ENCODE peak calls at places on chromosomes 1 and 21, in five cellular contexts. U is H1, X is sigmoid colon, F is esophagus muscularis mucosa, D is endothelial cell of umbilical vein. H is an unnamed sample. For H3K27me3, the result is how much of the 10 kb centered on the place peaks cover.

GRCh38 chr1:72516264-72516663 is 233.9 kb upstream of the NEGR1 start:
- DNase-seq in X (no peak), U (no peak), F (no peak), D (no peak), H (no peak)

GRCh38 chr1:109425902-109426277 is 358 bp downstream of the PSMA5 start:
- DNase-seq in X (peak), U (no peak), F (peak), D (no peak), H (no peak)

GRCh38 chr1:192951961-192952460 is 107.1 kb downstream of the UCHL5 start:
- DNase-seq in X (peak), F (no peak), D (peak), U (no peak), H (no peak)

GRCh38 chr1:100539836-100540536 is 2.0 kb downstream of the GPR88 start:
- DNase-seq in D (peak), X (no peak), F (no peak), U (peak), H (no peak)

GRCh38 chr1:36884029-36884701 is 150.2 kb downstream of the GRIK3 start:
- DNase-seq in U (no peak), F (peak), X (no peak), D (no peak), H (peak)

GRCh38 chr1:93602101-93602500 is 79.5 kb downstream of the BCAR3 start:
- DNase-seq in U (no peak), D (no peak), F (no peak), X (no peak), H (no peak)

GRCh38 chr1:47031059-47031458 is 7.6 kb downstream of the CYP4X1 start:
- DNase-seq in U (no peak), X (no peak), D (peak), F (peak), H (no peak)

GRCh38 chr1:240831922-240832321 is 220.0 kb upstream of the GREM2 start:
- DNase-seq in U (no peak), F (no peak), D (peak), X (no peak), H (no peak)

GRCh38 chr1:16158993-16159831 is 3.3 kb upstream of the EPHA2 start:
- DNase-seq in F (no peak), X (no peak), D (no peak), U (no peak), H (no peak)

GRCh38 chr1:211839106-211839505 is 8.5 kb upstream of the LPGAT1 start:
- DNase-seq in F (no peak), X (no peak), D (no peak), U (no peak), H (no peak)

GRCh38 chr21:32771134-32771523 is 426 bp downstream of the PAXBP1 start:
- DNase-seq in X (peak), D (no peak), U (peak), F (no peak), H (peak)

GRCh38 chr1:161940866-161941591 is 82.6 kb downstream of the OLFML2B start:
- DNase-seq in F (no peak), U (no peak), D (no peak), X (no peak), H (no peak)

GRCh38 chr21:34243562-34243961 is 120.2 kb upstream of the KCNE2 start:
- DNase-seq in X (no peak), D (peak), U (peak), F (no peak), H (no peak)

GRCh38 chr1:46690931-46691411 is 19.3 kb downstream of the TEX38 start:
- DNase-seq in F (no peak), U (no peak), X (no peak), D (no peak), H (no peak)

GRCh38 chr1:173508541-173508940 is 31.4 kb downstream of the PRDX6 start:
- DNase-seq in D (no peak), F (no peak), U (no peak), X (no peak), H (no peak)

GRCh38 chr21:38756746-38757145 is 49.0 kb upstream of the ETS2 start:
- DNase-seq in D (no peak), F (no peak), U (no peak), X (no peak), H (no peak)

GRCh38 chr1:165296205-165296604 is 60.3 kb downstream of the LMX1A start:
- DNase-seq in U (no peak), F (no peak), D (no peak), X (no peak), H (no peak)

GRCh38 chr1:10891081-10891480 is 94.6 kb upstream of the CASZ1 start:
- DNase-seq in D (no peak), U (no peak), F (no peak), X (no peak), H (no peak)

GRCh38 chr1:184965889-184966860 is 8.1 kb downstream of the NIBAN1 start:
- DNase-seq in X (no peak), D (no peak), U (no peak), F (no peak), H (no peak)

GRCh38 chr1:21174638-21175323 is 1.9 kb downstream of the EIF4G3 start:
- DNase-seq in D (peak), F (no peak), X (no peak), U (no peak), H (no peak)

GRCh38 chr1:154406572-154406879 is 1.4 kb downstream of the IL6R start:
- DNase-seq in U (no peak), D (no peak), F (no peak), X (no peak), H (no peak)

GRCh38 chr1:154404984-154405761 is at the start of gene IL6R:
- DNase-seq in U (peak), X (peak), F (peak), D (peak), H (peak)

GRCh38 chr1:154407021-154407865 is 2.1 kb downstream of the IL6R start:
- DNase-seq in U (no peak), X (peak), D (no peak), F (no peak), H (no peak)

GRCh38 chr1:154404511-154404931 is 622 bp upstream of the IL6R start:
- DNase-seq in X (peak), U (no peak), F (no peak), D (no peak), H (no peak)

GRCh38 chr1:154405762-154406571 is 824 bp downstream of the IL6R start:
- DNase-seq in X (peak), F (no peak), U (peak), D (peak), H (peak)
- TF ChIP-seq POLR2AphosphoS5 in X (peak), F (peak), U (no peak), D (no peak), H (no peak)

GRCh38 chr1:205791568-205792180 is 16.4 kb upstream of the RAB29 start:
- DNase-seq in F (no peak), U (peak), D (peak), X (no peak), H (no peak)
- TF ChIP-seq POLR2A in F (no peak), U (no peak), D (no peak), X (no peak), H (no peak)

DNA sequence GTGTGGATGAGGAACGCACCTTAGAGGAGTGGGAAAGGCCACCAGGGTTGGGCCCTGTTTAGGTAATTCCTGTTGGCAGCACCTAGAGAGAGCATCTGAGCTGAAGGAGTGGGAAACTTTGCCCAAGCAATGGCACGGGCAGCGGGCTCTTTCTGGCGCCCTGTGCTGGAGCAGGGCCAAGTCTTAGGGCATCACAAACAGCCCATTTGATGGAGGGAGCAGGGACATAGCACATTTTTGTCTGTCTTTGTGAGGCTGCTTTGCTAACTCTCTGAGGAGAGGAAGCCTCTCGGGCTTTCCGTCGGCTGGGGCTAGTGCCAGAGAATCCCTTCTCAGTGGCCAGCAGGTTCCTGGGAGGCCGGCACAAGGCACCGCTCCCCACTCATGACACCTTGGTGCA is 22.5 kb upstream of the CNTN2 start:
- DNase-seq in X (no peak), D (no peak), U (no peak), F (no peak), H (no peak)
- H3K27me3 ChIP-seq in X (under half), D (under half), U (under half), F (under half), H (under half)

DNA sequence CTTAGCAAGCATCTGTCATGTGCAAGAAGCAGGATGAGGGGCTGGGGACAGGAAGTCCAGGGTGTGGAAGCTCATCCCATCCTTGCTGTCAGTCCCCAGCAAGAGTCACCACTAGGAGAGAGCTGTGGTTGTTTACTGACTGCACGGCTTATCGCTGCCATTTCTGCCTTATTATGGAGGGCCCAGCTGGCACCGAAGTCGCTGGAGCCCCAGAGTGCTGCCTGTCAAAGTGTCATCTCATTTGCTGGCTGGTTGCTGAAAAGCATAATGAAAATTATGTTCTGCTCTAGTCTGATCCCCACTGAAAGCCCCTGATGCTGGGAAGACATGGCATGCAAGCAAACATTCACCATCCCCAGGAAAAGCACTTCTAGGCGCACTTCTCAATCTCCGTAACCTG is 642.7 kb downstream of the NPHP4 start:
- DNase-seq in X (peak), D (no peak), U (no peak), F (no peak), H (no peak)
- TF ChIP-seq POLR2AphosphoS5 in X (no peak), D (no peak), U (no peak), F (no peak), H (no peak)

GRCh38 chr1:198681831-198682756 is 43.3 kb downstream of the PTPRC start:
- DNase-seq in F (no peak), U (no peak), D (peak), X (peak), H (peak)
- TF ChIP-seq POLR2A in F (no peak), U (no peak), D (no peak), X (no peak), H (peak)

GRCh38 chr1:115668579-115668978 is 26.8 kb downstream of the VANGL1 start:
- DNase-seq in D (no peak), X (no peak), F (no peak), U (no peak), H (no peak)
- H3K27me3 ChIP-seq in D (under half), X (under half), F (under half), U (under half), H (under half)

GRCh38 chr1:155277896-155278688 is 829 bp downstream of the HCN3 start:
- DNase-seq in D (peak), F (no peak), X (peak), U (peak), H (no peak)
- TF ChIP-seq POLR2AphosphoS5 in D (no peak), F (no peak), X (no peak), U (no peak), H (no peak)

GRCh38 chr21:44998621-44999427 is 59.0 kb downstream of the SLX9 start:
- DNase-seq in X (peak), F (no peak), D (no peak), U (no peak), H (peak)

GRCh38 chr21:45000637-45001133 is 60.9 kb downstream of the SLX9 start:
- DNase-seq in D (no peak), U (no peak), F (no peak), X (no peak), H (peak)

GRCh38 chr21:45001134-45002095 is 61.6 kb downstream of the SLX9 start:
- DNase-seq in D (peak), X (peak), U (no peak), F (no peak), H (peak)

GRCh38 chr21:44999428-44999971 is 59.7 kb downstream of the SLX9 start:
- DNase-seq in F (no peak), U (no peak), D (no peak), X (peak), H (peak)

DNA sequence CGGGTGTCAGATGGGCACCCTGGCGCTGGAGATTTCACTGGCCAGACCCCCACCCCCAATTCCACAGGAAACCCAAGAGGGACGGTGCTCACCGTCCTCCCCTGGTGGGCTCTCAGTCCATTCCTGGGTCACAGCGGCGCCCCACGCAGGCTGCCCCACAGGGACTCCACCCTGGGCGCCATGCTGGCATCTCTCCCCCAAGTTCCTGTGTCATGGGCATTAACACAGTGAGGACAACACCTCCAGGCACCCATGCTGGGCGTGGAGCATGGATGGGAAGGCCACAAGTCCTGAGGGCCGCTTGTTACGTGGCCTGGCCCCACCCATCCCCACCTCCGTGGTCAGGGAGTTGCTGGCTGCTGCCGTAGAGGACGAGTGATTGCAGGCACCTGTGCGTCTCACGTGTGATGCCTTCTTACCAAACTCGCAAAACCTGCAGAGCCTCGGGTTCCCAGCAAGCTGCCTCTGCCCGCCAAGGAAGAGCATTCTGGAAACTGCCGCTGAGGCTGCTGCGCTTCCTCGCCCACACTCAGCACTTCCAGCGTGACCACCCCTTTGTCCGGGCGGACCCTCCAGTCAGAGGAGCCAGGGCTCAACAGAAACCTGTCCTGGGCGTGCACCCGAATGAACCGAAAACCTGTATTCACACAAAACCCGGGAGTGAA is 60.3 kb downstream of the SLX9 start:
- DNase-seq in F (no peak), D (no peak), U (no peak), X (peak), H (peak)
- TF ChIP-seq POLR2A in F (no peak), D (no peak), U (no peak), X (no peak), H (no peak)

DNA sequence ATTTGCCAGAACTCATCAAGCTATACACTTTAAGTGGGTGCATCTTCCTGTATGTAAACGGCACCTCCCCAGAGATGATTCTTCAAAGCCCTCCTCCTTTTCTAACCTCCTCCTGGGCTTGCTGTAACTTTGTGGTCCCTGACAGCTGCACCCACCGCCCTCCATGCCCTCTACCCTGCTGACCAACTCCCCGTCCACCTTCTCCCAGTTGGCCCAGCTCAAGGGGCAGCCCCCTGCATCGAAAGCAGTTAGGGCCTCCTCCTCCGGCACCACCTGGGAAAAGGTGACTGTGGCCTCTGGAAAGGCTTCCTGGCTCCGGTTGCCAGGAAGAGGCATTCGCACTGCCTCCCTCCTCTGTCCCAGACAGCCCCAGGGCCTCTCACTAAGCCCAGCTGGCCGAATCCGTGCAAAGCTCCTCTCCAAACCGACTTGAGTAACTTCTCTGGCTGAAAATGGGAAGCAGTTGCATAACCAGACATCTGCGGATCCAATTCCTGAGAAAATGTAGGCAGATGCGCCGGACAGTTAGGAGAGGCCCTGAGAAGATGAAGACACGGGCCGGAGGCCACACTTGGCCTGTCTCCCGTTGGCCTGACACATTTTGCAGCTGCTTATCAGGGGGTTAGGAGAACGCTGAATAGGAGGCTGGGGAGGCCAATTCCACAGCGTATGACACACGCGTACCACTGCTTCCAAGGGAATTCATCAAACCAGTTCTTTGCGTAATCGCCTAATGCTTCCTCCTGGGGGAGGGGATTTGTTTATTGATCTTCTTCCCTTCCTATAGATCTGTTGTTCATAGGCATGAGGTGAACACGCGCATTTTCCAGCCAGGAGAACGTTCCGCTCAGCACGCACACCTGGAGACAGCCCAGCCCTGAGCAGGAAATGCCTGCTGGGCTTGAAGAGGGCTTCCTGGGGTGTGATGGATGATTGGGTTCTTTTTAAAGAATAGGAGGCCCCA is 48.7 kb upstream of the COL6A2 start:
- DNase-seq in F (peak), D (no peak), U (peak), X (peak), H (peak)
- H3K27me3 ChIP-seq in F (under half), D (under half), U (under half), X (under half), H (under half)